ENCODE peak calls at places on chromosomes 6 and 20, in four cellular contexts. L is mammary epithelial cell, Y is RWPE1, N is cardiac muscle cell. F is an unnamed sample.

GRCh38 chr6:120735641-120736040 is 598.6 kb downstream of the TBC1D32 start:
- DNase-seq in N (peak), L (peak), Y (peak), F (no peak)

GRCh38 chr20:59405226-59405815 is 104.9 kb downstream of the EDN3 start:
- DNase-seq in L (no peak), N (no peak), Y (no peak), F (no peak)

GRCh38 chr6:7243188-7243942 is 69.6 kb downstream of the SSR1 start:
- DNase-seq in N (peak), Y (peak), L (peak), F (peak)

GRCh38 chr6:33217681-33218080 is 9.4 kb downstream of the RING1 start:
- DNase-seq in Y (no peak), L (peak), N (no peak), F (no peak)

GRCh38 chr6:145836170-145836569 is 21.6 kb upstream of the FBXO30 start:
- DNase-seq in Y (no peak), N (peak), L (peak), F (peak)

GRCh38 chr6:168799067-168799466 is 358.1 kb downstream of the SMOC2 start:
- DNase-seq in Y (no peak), N (no peak), L (no peak), F (no peak)

GRCh38 chr6:74505391-74505790 is 700.5 kb downstream of the COL12A1 start:
- DNase-seq in Y (no peak), N (no peak), L (no peak), F (no peak)

GRCh38 chr6:37004044-37004984 is 1.1 kb upstream of the FGD2 start:
- DNase-seq in N (no peak), Y (no peak), L (no peak), F (no peak)

GRCh38 chr6:98841589-98842488 is 7.5 kb downstream of the POU3F2 start:
- DNase-seq in N (no peak), L (no peak), Y (no peak), F (no peak)

GRCh38 chr6:144417686-144418085 is 132.6 kb downstream of the UTRN start:
- DNase-seq in Y (no peak), N (no peak), L (peak), F (peak)

GRCh38 chr20:45420125-45420524 is 4.2 kb downstream of the PIGT start:
- DNase-seq in Y (no peak), N (no peak), L (no peak), F (no peak)

GRCh38 chr20:24382330-24382729 is 87.1 kb upstream of the SYNDIG1 start:
- DNase-seq in Y (no peak), L (no peak), N (no peak), F (no peak)

GRCh38 chr6:137904822-137905617 is 38.0 kb downstream of the TNFAIP3 start:
- DNase-seq in L (no peak), Y (no peak), N (no peak), F (no peak)

GRCh38 chr20:20362774-20363435 is 5.0 kb upstream of the INSM1 start:
- DNase-seq in Y (no peak), N (no peak), L (no peak), F (no peak)

GRCh38 chr20:63404129-63405085 is 43.3 kb upstream of the CHRNA4 start:
- DNase-seq in Y (no peak), L (no peak), N (no peak), F (no peak)

GRCh38 chr6:20853828-20854227 is 319.6 kb downstream of the CDKAL1 start:
- DNase-seq in Y (no peak), N (no peak), L (no peak), F (no peak)

DNA sequence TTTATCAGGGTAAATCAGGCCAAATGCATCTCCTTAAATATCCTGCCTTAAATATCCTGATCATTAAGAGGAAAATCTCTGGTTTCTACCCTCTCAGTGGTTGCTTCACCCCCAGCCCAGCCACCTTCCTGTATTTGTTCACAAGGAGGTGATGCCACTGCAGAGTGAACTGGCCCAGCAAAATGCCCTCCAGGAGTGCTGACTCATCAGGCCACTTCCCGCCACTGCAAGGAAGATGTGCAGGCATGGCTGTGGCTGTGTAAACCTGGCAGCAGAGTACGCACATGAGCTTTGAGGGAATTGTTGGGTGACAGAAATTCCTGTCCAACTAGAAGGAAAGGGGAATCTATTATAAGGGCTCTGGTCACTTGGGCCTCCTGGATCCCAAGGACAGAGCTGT is 13.8 kb downstream of the NQO2 start:
- DNase-seq in L (peak), Y (peak), N (peak), F (peak)
- TF ChIP-seq CTCF in L (no peak), Y (no peak), N (no peak), F (no peak)

GRCh38 chr6:147283460-147283859 is 79.2 kb downstream of the STXBP5 start:
- DNase-seq in Y (no peak), N (no peak), L (peak), F (no peak)
- TF ChIP-seq CTCF in Y (no peak), N (no peak), L (no peak), F (no peak)

GRCh38 chr20:52060794-52061714 is 130.5 kb downstream of the ZFP64 start:
- DNase-seq in N (peak), L (no peak), Y (peak), F (peak)
- TF ChIP-seq CTCF in N (peak), L (peak), Y (peak), F (peak)

GRCh38 chr6:165049362-165049761 is 260.0 kb downstream of the C6orf118 start:
- DNase-seq in N (peak), L (no peak), Y (peak), F (peak)
- TF ChIP-seq CTCF in N (peak), L (peak), Y (no peak), F (peak)

DNA sequence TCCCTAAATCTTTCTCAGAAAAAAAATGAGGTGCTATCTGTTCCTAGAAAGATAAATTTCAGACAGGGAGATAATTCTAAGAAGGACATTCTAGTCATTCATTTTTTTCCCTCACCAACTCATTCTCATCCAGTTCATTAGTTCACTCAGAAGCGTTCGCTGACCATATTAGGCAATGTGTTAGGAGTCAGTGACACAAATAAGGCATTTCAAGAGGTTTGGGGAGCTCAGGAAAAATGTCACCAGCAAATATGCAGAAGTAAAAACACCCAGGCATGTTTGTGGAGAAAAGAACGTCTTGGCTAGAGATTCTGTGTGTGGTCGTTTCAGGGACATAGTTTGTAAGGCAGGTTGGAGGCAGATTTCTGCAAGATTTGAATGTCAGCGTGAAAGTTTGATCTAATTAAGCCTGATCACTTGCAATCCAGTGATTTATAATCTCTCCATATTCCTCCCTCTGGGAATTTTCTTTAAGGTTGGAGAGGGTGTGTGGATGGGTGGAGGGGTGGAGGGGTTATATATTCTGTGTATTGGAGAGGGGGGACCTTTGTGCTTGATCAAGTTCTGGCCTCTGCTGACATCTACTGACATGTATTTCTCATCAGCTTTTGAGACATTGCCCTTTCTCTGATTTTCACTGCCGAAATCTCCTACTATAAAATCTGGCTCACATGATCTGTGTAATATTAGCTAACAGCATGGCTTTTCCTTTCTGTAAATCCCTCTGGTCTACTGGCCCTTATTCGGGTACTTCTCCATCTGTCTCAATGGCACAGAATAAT is 3.6 kb downstream of the MYCT1 start:
- DNase-seq in Y (no peak), N (peak), L (no peak), F (no peak)
- TF ChIP-seq CTCF in Y (no peak), N (no peak), L (peak), F (no peak)

DNA sequence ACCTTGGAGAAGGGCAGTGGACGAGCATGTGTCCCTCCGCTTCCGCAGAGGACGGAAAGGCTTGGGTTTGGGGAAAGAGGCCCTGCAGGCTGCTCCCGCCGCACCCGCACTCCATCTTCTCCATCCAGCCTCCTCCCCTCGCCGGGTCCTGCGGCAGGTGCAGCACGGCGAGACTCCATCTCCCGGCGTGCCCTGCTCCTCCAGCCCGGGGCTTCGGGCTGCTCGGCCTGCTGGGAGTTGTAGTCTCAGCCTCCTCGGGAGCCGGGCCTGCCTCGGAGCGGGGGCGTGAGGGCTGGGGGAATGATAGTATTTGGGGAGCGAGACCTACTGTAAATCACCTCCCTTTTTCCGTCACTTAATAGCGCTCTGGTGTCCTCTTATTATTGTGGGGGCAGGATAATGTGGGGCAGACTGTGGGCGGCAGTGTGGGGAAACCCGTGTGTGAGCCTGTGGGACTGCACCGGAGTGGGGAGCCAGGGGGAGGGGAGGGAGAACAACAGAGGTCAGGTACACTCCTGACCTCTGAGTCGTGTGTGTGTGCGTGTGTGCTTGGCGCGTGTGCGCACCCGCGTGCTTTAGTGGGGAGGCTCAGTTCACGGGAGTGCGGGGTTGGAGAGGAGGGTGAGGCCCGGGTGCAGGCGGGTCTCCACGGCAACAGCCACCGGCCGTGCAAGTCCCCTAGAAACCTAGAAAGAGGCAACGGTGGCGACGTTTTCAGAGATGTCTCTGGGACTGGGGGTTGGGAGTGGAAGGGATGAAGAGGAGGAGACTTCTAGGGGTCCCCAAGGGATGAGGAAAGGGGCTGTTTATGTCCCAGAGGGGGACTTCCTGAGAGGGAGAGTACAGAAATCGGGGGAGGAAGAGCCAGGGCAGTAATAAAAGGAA is 4.1 kb downstream of the TTBK1 start:
- DNase-seq in L (peak), Y (peak), N (peak), F (peak)
- TF ChIP-seq CTCF in L (no peak), Y (no peak), N (no peak), F (no peak)

GRCh38 chr6:170485159-170485558 is 67.9 kb downstream of the PSMB1 start:
- DNase-seq in L (no peak), N (peak), Y (no peak), F (peak)

GRCh38 chr6:170483413-170483812 is 69.7 kb downstream of the PSMB1 start:
- DNase-seq in N (no peak), L (no peak), Y (no peak), F (no peak)

GRCh38 chr6:170476360-170476759 is 76.7 kb downstream of the PSMB1 start:
- DNase-seq in Y (no peak), N (no peak), L (no peak), F (no peak)

GRCh38 chr6:170475118-170475517 is 78.0 kb downstream of the PSMB1 start:
- DNase-seq in Y (no peak), L (no peak), N (no peak), F (no peak)

GRCh38 chr6:170480045-170480714 is 72.9 kb downstream of the PSMB1 start:
- DNase-seq in Y (no peak), L (peak), N (peak), F (peak)
- TF ChIP-seq CTCF in Y (no peak), L (peak), N (peak), F (no peak)

F was measured in MCF 10A.